ENCODE peak calls at places on chromosomes 4 and X, in ten cellular contexts. B is SW480; Q is stimulated activated CD4-positive, alpha-beta T cell treated with anti-CD3 and anti-CD28 coated beads, Interleukin-2, amount 100 ng/mL, for 48 hours; P is brain microvascular endothelial cell; H is ELR; O is AG20443; J is AG08395; C is hippocampal formation; Z is NCI-H1105; D is foreskin fibroblast. L is an unnamed sample.

GRCh38 chrX:39758791-39759525 is 338.8 kb downstream of the BCOR start:
- DNase-seq in B (no peak), Q (no peak), P (no peak), H (no peak), O (no peak), J (no peak), C (no peak), Z (no peak), D (no peak), L (no peak)

GRCh38 chrX:16788477-16788876 is 2.2 kb downstream of the TXLNG start:
- DNase-seq in B (no peak), Q (no peak), P (no peak), H (peak; percentile 19), O (no peak), J (no peak), C (no peak), Z (no peak), D (no peak), L (no peak)

GRCh38 chr4:8594097-8595038 is 1.8 kb downstream of the CPZ start:
- DNase-seq in B (peak; percentile 58), Q (peak; percentile 9), P (peak; percentile 65), H (peak; percentile 82), O (peak; percentile 89), J (peak; percentile 86), C (peak; percentile 59), Z (no peak), D (peak; percentile 62), L (no peak)

GRCh38 chr4:95980877-95981360 is 141.0 kb downstream of the PDHA2 start:
- DNase-seq in B (no peak), Q (no peak), P (no peak), H (no peak), O (no peak), J (no peak), C (no peak), Z (no peak), D (no peak), L (no peak)

GRCh38 chr4:7261174-7261573 is 68.8 kb downstream of the SORCS2 start:
- DNase-seq in B (no peak), Q (no peak), P (no peak), H (no peak), O (peak; percentile 52), J (no peak), C (no peak), Z (no peak), D (no peak), L (no peak)

GRCh38 chr4:164621886-164622521 is 131.9 kb upstream of the SMIM31 start:
- DNase-seq in B (no peak), Q (no peak), P (no peak), H (no peak), O (no peak), J (no peak), C (no peak), Z (no peak), D (no peak), L (no peak)

GRCh38 chr4:29277381-29277780 is 1442.8 kb upstream of the PCDH7 start:
- DNase-seq in B (no peak), Q (no peak), P (peak; percentile 36), H (peak; percentile 81), O (no peak), J (no peak), C (no peak), Z (no peak), D (peak; percentile 12), L (no peak)

GRCh38 chr4:187417761-187418160 is 577.8 kb upstream of the ZFP42 start:
- DNase-seq in B (no peak), Q (no peak), P (no peak), H (no peak), O (no peak), J (no peak), C (no peak), Z (peak; percentile 34), D (peak; percentile 7), L (no peak)

GRCh38 chr4:73021634-73022033 is 47.9 kb downstream of the COX18 start:
- DNase-seq in B (peak; percentile 57), Q (no peak), P (peak; percentile 54), H (peak; percentile 73), O (peak; percentile 63), J (peak; percentile 57), C (no peak), Z (no peak), D (peak; percentile 32), L (no peak)

GRCh38 chrX:133593531-133593930 is 178.2 kb upstream of the GPC4 start:
- DNase-seq in B (no peak), Q (no peak), P (no peak), H (no peak), O (no peak), J (no peak), C (no peak), Z (no peak), D (no peak), L (no peak)

GRCh38 chrX:134480061-134480460 is 20.1 kb downstream of the HPRT1 start:
- DNase-seq in B (no peak), Q (no peak), P (no peak), H (peak; percentile 22), O (no peak), J (no peak), C (no peak), Z (no peak), D (peak; percentile 27), L (no peak)

GRCh38 chrX:116111497-116111896 is 59.0 kb upstream of the AGTR2 start:
- DNase-seq in B (no peak), Q (no peak), P (no peak), H (no peak), O (no peak), J (no peak), C (no peak), Z (no peak), D (no peak), L (no peak)

GRCh38 chr4:16569790-16570189 is 328.7 kb downstream of the LDB2 start:
- DNase-seq in B (no peak), Q (no peak), P (no peak), H (no peak), O (no peak), J (no peak), C (no peak), Z (no peak), D (no peak), L (no peak)

GRCh38 chr4:80266902-80267380 is 477 bp downstream of the FGF5 start:
- DNase-seq in B (no peak), Q (no peak), P (peak; percentile 39), H (peak; percentile 68), O (peak; percentile 45), J (peak; percentile 30), C (no peak), Z (no peak), D (peak; percentile 36), L (peak; percentile 25)

GRCh38 chrX:26915064-26915463 is 548.1 kb downstream of the PPP4R3C start:
- DNase-seq in B (no peak), Q (no peak), P (peak; percentile 32), H (no peak), O (no peak), J (no peak), C (no peak), Z (no peak), D (no peak), L (peak; percentile 85)

GRCh38 chrX:96721398-96721797 is 36.8 kb downstream of the DIAPH2 start:
- DNase-seq in B (no peak), Q (no peak), P (no peak), H (no peak), O (no peak), J (no peak), C (no peak), Z (no peak), D (no peak), L (no peak)

GRCh38 chrX:120308558-120308957 is 2.7 kb downstream of the TMEM255A start:
- DNase-seq in B (no peak), Q (no peak), P (no peak), H (no peak), O (no peak), J (no peak), C (no peak), Z (peak; percentile 24), D (no peak), L (peak; percentile 35)

GRCh38 chrX:101347859-101348451 is 587 bp downstream of the TIMM8A start:
- DNase-seq in B (peak; percentile 3), Q (no peak), P (no peak), H (peak; percentile 18), O (peak; percentile 20), J (peak; percentile 11), C (no peak), Z (no peak), D (no peak), L (no peak)

GRCh38 chrX:50799531-50799961 is 14.4 kb downstream of the SHROOM4 start:
- DNase-seq in B (no peak), Q (no peak), P (peak; percentile 71), H (no peak), O (peak; percentile 61), J (peak; percentile 44), C (no peak), Z (no peak), D (no peak), L (no peak)

GRCh38 chrX:41150043-41150442 is 64.8 kb downstream of the USP9X start:
- DNase-seq in B (no peak), Q (no peak), P (no peak), H (no peak), O (no peak), J (no peak), C (no peak), Z (no peak), D (no peak), L (no peak)

GRCh38 chrX:9885150-9885549 is 82.0 kb upstream of the CLDN34 start:
- DNase-seq in B (peak; percentile 46), Q (peak; percentile 53), P (peak; percentile 63), H (peak; percentile 65), O (peak; percentile 70), J (peak; percentile 56), C (peak; percentile 59), Z (peak; percentile 22), D (peak; percentile 16), L (peak; percentile 34)

GRCh38 chr4:89248879-89249281 is 58.7 kb downstream of the GPRIN3 start:
- DNase-seq in B (no peak), Q (no peak), P (no peak), H (no peak), O (no peak), J (no peak), C (no peak), Z (peak; percentile 66), D (no peak), L (peak; percentile 61)

GRCh38 chr4:53595823-53596222 is 4.5 kb upstream of the LNX1 start:
- DNase-seq in B (no peak), Q (no peak), P (no peak), H (no peak), O (no peak), J (no peak), C (no peak), Z (no peak), D (no peak), L (no peak)

GRCh38 chrX:74536142-74537010 is 78.0 kb downstream of the RLIM start:
- DNase-seq in B (peak; percentile 68), Q (no peak), P (peak; percentile 53), H (peak; percentile 89), O (peak; percentile 87), J (peak; percentile 72), C (peak; percentile 10), Z (peak; percentile 82), D (peak; percentile 70), L (peak; percentile 77)

GRCh38 chr4:110621328-110621812 is 1.5 kb downstream of the PITX2 start:
- DNase-seq in B (no peak), Q (no peak), P (no peak), H (peak; percentile 25), O (no peak), J (no peak), C (no peak), Z (no peak), D (no peak), L (no peak)

GRCh38 chr4:37908488-37909343 is 17.8 kb downstream of the TBC1D1 start:
- DNase-seq in B (no peak), Q (no peak), P (peak; percentile 54), H (peak; percentile 34), O (peak; percentile 29), J (no peak), C (no peak), Z (no peak), D (no peak), L (no peak)

GRCh38 chrX:12567857-12568256 is 223.4 kb upstream of the PRPS2 start:
- DNase-seq in B (no peak), Q (no peak), P (peak; percentile 5), H (peak; percentile 24), O (peak; percentile 7), J (no peak), C (peak; percentile 1), Z (no peak), D (no peak), L (peak; percentile 1)

GRCh38 chr4:2691952-2692435 is 64.1 kb downstream of the TNIP2 start:
- DNase-seq in B (no peak), Q (no peak), P (no peak), H (no peak), O (no peak), J (no peak), C (no peak), Z (no peak), D (no peak), L (no peak)

L was measured in NCI-H748 treated with DMSO at 0.1 percent for 48 hours.